ENCODE peak calls at places on chromosome X, in eight cellular contexts. N, G, B, O, K, C, X and P are unnamed samples.

GRCh38 chrX:14916017-14916674 is 42.9 kb downstream of the MOSPD2 start:
- DNase-seq in K (peak; percentile 83), B (no peak), N (peak; percentile 22), C (no peak), G (no peak), X (no peak), O (no peak), P (no peak)

GRCh38 chrX:24498181-24498580 is 33.1 kb downstream of the PDK3 start:
- DNase-seq in G (peak; percentile 3), O (peak; percentile 10), X (no peak), B (no peak), K (peak; percentile 28), C (no peak), N (peak; percentile 11), P (no peak)

GRCh38 chrX:8424941-8425340 is 39.7 kb upstream of the VCX3B start:
- DNase-seq in O (no peak), B (no peak), N (no peak), K (no peak), X (no peak), G (no peak), C (no peak), P (no peak)

GRCh38 chrX:13764284-13764683 is 29.7 kb downstream of the OFD1 start:
- DNase-seq in O (no peak), X (no peak), K (no peak), N (no peak), G (no peak), B (no peak), C (no peak), P (peak; percentile 50)

GRCh38 chrX:70998402-70999027 is 67.6 kb upstream of the SLC7A3 start:
- DNase-seq in G (peak; percentile 50), K (peak; percentile 46), B (no peak), N (peak; percentile 9), X (peak; percentile 46), O (peak; percentile 65), C (peak; percentile 55), P (peak; percentile 21)

GRCh38 chrX:47745386-47745785 is 86.4 kb upstream of the UXT start:
- DNase-seq in G (no peak), C (no peak), O (no peak), K (peak; percentile 9), B (no peak), N (no peak), X (no peak), P (no peak)

GRCh38 chrX:80812176-80812575 is 2.5 kb upstream of the BRWD3 start:
- DNase-seq in K (peak; percentile 44), C (peak; percentile 33), B (no peak), N (peak; percentile 29), G (peak; percentile 2), O (peak; percentile 75), X (no peak), P (no peak)

GRCh38 chrX:1493877-1494510 is 41.3 kb upstream of the ASMTL start:
- DNase-seq in K (peak; percentile 7), N (no peak), G (no peak), X (no peak), O (no peak), B (peak; percentile 59), C (no peak), P (no peak)

GRCh38 chrX:47958943-47959342 is 44.8 kb downstream of the ZNF182 start:
- DNase-seq in N (no peak), G (peak; percentile 4), K (peak; percentile 26), O (peak; percentile 34), C (no peak), B (no peak), X (peak; percentile 8), P (no peak)